ENCODE peak calls at places on chromosome 3, in seven cellular contexts. S is mesendoderm, Y is H9, J is neuronal stem cell, F is IMR-90, L is trophoblast cell, O is H1. A is an unnamed sample.

GRCh38 chr3:40782086-40782721 is 257.4 kb downstream of the ZNF621 start:
- DNase-seq in S (peak), Y (no peak), J (no peak), F (no peak), L (no peak), O (no peak), A (no peak)

GRCh38 chr3:140850210-140850955 is 91.3 kb upstream of the SLC25A36 start:
- DNase-seq in S (no peak), Y (no peak), J (no peak), F (no peak), L (no peak), O (no peak), A (no peak)

GRCh38 chr3:120324185-120324584 is 25.0 kb downstream of the LRRC58 start:
- DNase-seq in S (no peak), Y (no peak), J (no peak), F (peak), L (no peak), O (no peak), A (peak)

GRCh38 chr3:170731281-170731680 is 138.7 kb downstream of the RPL22L1 start:
- DNase-seq in S (peak), Y (no peak), J (no peak), F (no peak), L (no peak), O (no peak), A (no peak)

GRCh38 chr3:97981886-97982285 is 9.7 kb upstream of the RIOX2 start:
- DNase-seq in S (no peak), Y (no peak), J (no peak), F (peak), L (no peak), O (no peak), A (peak)

GRCh38 chr3:32143849-32144757 is 37.7 kb downstream of the GPD1L start:
- DNase-seq in S (peak), Y (peak), J (peak), F (peak), L (peak), O (no peak), A (peak)

GRCh38 chr3:52606373-52607085 is 70.1 kb downstream of the UQCC5 start:
- DNase-seq in S (peak), Y (no peak), J (no peak), F (peak), L (peak), O (no peak), A (peak)

GRCh38 chr3:193910310-193910709 is 225.6 kb upstream of the HES1 start:
- DNase-seq in S (no peak), Y (no peak), J (no peak), F (no peak), L (no peak), O (no peak), A (no peak)

GRCh38 chr3:108008931-108009635 is 81.7 kb downstream of the CD47 start:
- DNase-seq in S (no peak), Y (no peak), J (no peak), F (peak), L (peak), O (no peak), A (peak)

GRCh38 chr3:183197734-183198133 is 35.2 kb upstream of the LAMP3 start:
- DNase-seq in S (no peak), Y (no peak), J (no peak), F (no peak), L (no peak), O (no peak), A (no peak)

GRCh38 chr3:79467721-79468120 is 300.1 kb downstream of the ROBO1 start:
- DNase-seq in S (peak), Y (peak), J (no peak), F (no peak), L (no peak), O (peak), A (no peak)

GRCh38 chr3:97932387-97932801 is 39.8 kb downstream of the RIOX2 start:
- DNase-seq in S (no peak), Y (no peak), J (no peak), F (no peak), L (no peak), O (no peak), A (peak)

GRCh38 chr3:157125101-157125500 is 34.8 kb downstream of the CCNL1 start:
- DNase-seq in S (no peak), Y (no peak), J (no peak), F (no peak), L (no peak), O (no peak), A (no peak)

GRCh38 chr3:63635186-63635585 is 17.3 kb upstream of the SNTN start:
- DNase-seq in S (no peak), Y (no peak), J (no peak), F (no peak), L (peak), O (no peak), A (no peak)

GRCh38 chr3:66615643-66616301 is 115.0 kb upstream of the LRIG1 start:
- DNase-seq in S (peak), Y (no peak), J (no peak), F (peak), L (no peak), O (no peak), A (no peak)

GRCh38 chr3:43748179-43748578 is 57.4 kb downstream of the ABHD5 start:
- DNase-seq in S (no peak), Y (no peak), J (no peak), F (peak), L (no peak), O (no peak), A (peak)

GRCh38 chr3:142285057-142285666 is 59.8 kb upstream of the GK5 start:
- DNase-seq in S (peak), Y (no peak), J (no peak), F (no peak), L (no peak), O (no peak), A (no peak)

GRCh38 chr3:145522893-145523651 is 637.9 kb downstream of the PLOD2 start:
- DNase-seq in S (no peak), Y (no peak), J (no peak), F (no peak), L (no peak), O (no peak), A (no peak)

GRCh38 chr3:32712506-32713055 is 27.6 kb downstream of the CNOT10 start:
- DNase-seq in S (no peak), Y (no peak), J (no peak), F (no peak), L (peak), O (no peak), A (no peak)

GRCh38 chr3:104992618-104993017 is 374.1 kb upstream of the ALCAM start:
- DNase-seq in S (peak), Y (no peak), J (no peak), F (no peak), L (no peak), O (no peak), A (no peak)

GRCh38 chr3:15040844-15041243 is 24.3 kb downstream of the MRPS25 start:
- DNase-seq in S (no peak), Y (no peak), J (no peak), F (no peak), L (no peak), O (no peak), A (no peak)

GRCh38 chr3:46386206-46386605 is 15.5 kb downstream of the CCR5 start:
- DNase-seq in S (no peak), Y (no peak), J (no peak), F (peak), L (peak), O (no peak), A (peak)

GRCh38 chr3:61252836-61253235 is 1.6 kb upstream of the FHIT start:
- DNase-seq in S (no peak), Y (no peak), J (no peak), F (no peak), L (no peak), O (no peak), A (no peak)

GRCh38 chr3:94990952-94991705 is 928.3 kb downstream of the NSUN3 start:
- DNase-seq in S (no peak), Y (no peak), J (no peak), F (no peak), L (no peak), O (no peak), A (no peak)

GRCh38 chr3:107753494-107753893 is 230.7 kb downstream of the BBX start:
- DNase-seq in S (peak), Y (peak), J (peak), F (peak), L (peak), O (no peak), A (peak)

GRCh38 chr3:87361956-87362355 is 85.6 kb upstream of the POU1F1 start:
- DNase-seq in S (no peak), Y (no peak), J (no peak), F (no peak), L (no peak), O (no peak), A (no peak)

GRCh38 chr3:87145553-87145952 is 81.6 kb upstream of the CHMP2B start:
- DNase-seq in S (peak), Y (peak), J (no peak), F (peak), L (peak), O (peak), A (peak)

GRCh38 chr3:192802957-192803899 is 75.9 kb upstream of the FGF12 start:
- DNase-seq in S (peak), Y (no peak), J (peak), F (peak), L (no peak), O (no peak), A (peak)

GRCh38 chr3:7293286-7293685 is 432.4 kb downstream of the GRM7 start:
- DNase-seq in S (no peak), Y (no peak), J (no peak), F (no peak), L (no peak), O (no peak), A (no peak)

GRCh38 chr3:84092907-84093306 is 865.9 kb upstream of the CADM2 start:
- DNase-seq in S (no peak), Y (no peak), J (no peak), F (no peak), L (no peak), O (no peak), A (no peak)

GRCh38 chr3:69011331-69011730 is 2.2 kb downstream of the EOGT start:
- DNase-seq in S (peak), Y (no peak), J (no peak), F (peak), L (no peak), O (no peak), A (no peak)

GRCh38 chr3:38604246-38604645 is 45.2 kb downstream of the SCN5A start:
- DNase-seq in S (no peak), Y (no peak), J (no peak), F (no peak), L (no peak), O (no peak), A (no peak)

GRCh38 chr3:10968390-10968789 is 24.2 kb upstream of the SLC6A1 start:
- DNase-seq in S (no peak), Y (no peak), J (no peak), F (no peak), L (peak), O (no peak), A (no peak)

GRCh38 chr3:130905551-130905950 is 11.7 kb downstream of the ATP2C1 start:
- DNase-seq in S (no peak), Y (no peak), J (no peak), F (peak), L (no peak), O (no peak), A (peak)

GRCh38 chr3:155737844-155738460 is 6.9 kb downstream of the PLCH1 start:
- DNase-seq in S (peak), Y (no peak), J (no peak), F (no peak), L (no peak), O (no peak), A (no peak)

GRCh38 chr3:63974451-63974850 is 48.8 kb downstream of the PSMD6 start:
- DNase-seq in S (no peak), Y (no peak), J (no peak), F (no peak), L (no peak), O (no peak), A (no peak)

GRCh38 chr3:25043181-25043580 is 384.9 kb upstream of the RARB start:
- DNase-seq in S (no peak), Y (no peak), J (no peak), F (no peak), L (no peak), O (no peak), A (no peak)

GRCh38 chr3:51510996-51511395 is 11.2 kb upstream of the DCAF1 start:
- DNase-seq in S (no peak), Y (no peak), J (no peak), F (no peak), L (no peak), O (no peak), A (no peak)
- H2BK120ac ChIP-seq in S (no peak), Y (no peak), J (no peak), F (no peak), L (no peak), O (no peak), A (no peak)

GRCh38 chr3:89042251-89042650 is 65.2 kb upstream of the EPHA3 start:
- DNase-seq in S (no peak), Y (no peak), J (no peak), F (no peak), L (no peak), O (no peak), A (peak)
- H2BK120ac ChIP-seq in S (no peak), Y (no peak), J (no peak), F (no peak), L (no peak), O (no peak), A (no peak)

GRCh38 chr3:185657691-185658503 is 71.8 kb downstream of the SENP2 start:
- DNase-seq in S (no peak), Y (no peak), J (no peak), F (no peak), L (no peak), O (no peak), A (no peak)
- H2BK120ac ChIP-seq in S (no peak), Y (no peak), J (no peak), F (peak), L (no peak), O (no peak), A (no peak)

GRCh38 chr3:167908745-167909442 is 173.4 kb downstream of the SERPINI1 start:
- DNase-seq in S (no peak), Y (no peak), J (no peak), F (no peak), L (no peak), O (no peak), A (no peak)
- H2BK120ac ChIP-seq in S (no peak), Y (no peak), J (no peak), F (no peak), L (no peak), O (no peak), A (no peak)

DNA sequence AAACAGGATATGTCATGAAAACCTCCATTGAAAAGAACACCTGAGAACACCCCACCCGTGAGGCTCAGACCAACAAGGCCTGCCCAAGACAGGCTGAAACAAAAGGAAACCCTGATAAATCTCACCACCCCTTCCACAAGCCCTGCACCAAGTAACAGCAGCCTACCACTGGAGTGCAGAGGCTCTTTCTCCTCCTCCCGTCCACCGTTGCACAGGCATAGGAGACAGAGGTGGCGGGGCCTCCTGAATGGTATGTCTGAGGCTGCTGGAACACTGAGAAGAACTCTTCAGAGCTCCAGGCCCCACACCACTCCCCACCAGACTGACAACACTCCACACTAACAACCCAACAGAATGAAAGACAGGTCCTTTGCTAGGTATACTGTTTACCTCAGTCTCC is 21.4 kb downstream of the CHDH start:
- DNase-seq in S (no peak), Y (no peak), J (no peak), F (no peak), L (no peak), O (no peak), A (no peak)
- H2BK120ac ChIP-seq in S (no peak), Y (no peak), J (no peak), F (no peak), L (no peak), O (no peak), A (no peak)

DNA sequence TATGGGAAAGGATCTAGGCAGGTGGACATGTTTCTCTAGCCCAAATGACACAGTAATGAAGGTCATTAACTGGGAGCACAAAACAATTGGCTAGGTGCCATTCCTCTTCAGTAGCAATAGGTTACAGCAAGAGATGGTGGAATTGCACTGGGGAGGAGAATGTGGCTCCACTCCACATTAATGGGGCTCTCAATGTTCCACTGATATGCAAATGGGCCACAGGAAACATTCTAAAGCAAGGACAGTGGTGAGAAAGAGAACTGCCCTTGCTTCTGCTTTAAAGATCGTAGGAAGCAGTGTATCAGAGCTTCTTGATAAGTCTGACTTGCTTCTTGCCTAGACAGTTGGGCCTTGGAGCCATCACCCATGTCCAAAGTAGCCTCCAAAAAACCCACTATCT is 271.4 kb upstream of the PPP2R3A start:
- DNase-seq in S (peak), Y (peak), J (no peak), F (no peak), L (no peak), O (peak), A (no peak)
- H2BK120ac ChIP-seq in S (no peak), Y (no peak), J (no peak), F (no peak), L (no peak), O (no peak), A (no peak)